ENCODE peak calls at places on chromosomes 4 and X, in six cellular contexts. J is brain microvascular endothelial cell, P is A673, V is iPS DF 6.9, K is Karpas-422, M is breast epithelium. L is an unnamed sample.

GRCh38 chr4:22733816-22734215 is 41.1 kb downstream of the GBA3 start:
- DNase-seq in J (no peak), P (no peak), V (no peak), K (no peak), M (no peak), L (no peak)

GRCh38 chr4:140637836-140638235 is 69.1 kb upstream of the UCP1 start:
- DNase-seq in J (no peak), P (peak; percentile 59), V (no peak), K (peak; percentile 72), M (no peak), L (no peak)

GRCh38 chr4:40506492-40506891 is 123.2 kb downstream of the RBM47 start:
- DNase-seq in J (no peak), P (no peak), V (no peak), K (no peak), M (no peak), L (no peak)

GRCh38 chr4:58560736-58561135 is 1450.6 kb upstream of the IGFBP7 start:
- DNase-seq in J (no peak), P (no peak), V (no peak), K (no peak), M (no peak), L (no peak)

GRCh38 chr4:84697615-84698201 is 114.8 kb downstream of the CDS1 start:
- DNase-seq in J (no peak), P (no peak), V (no peak), K (no peak), M (no peak), L (peak; percentile 9)

GRCh38 chr4:169202143-169202699 is 68.5 kb downstream of the SH3RF1 start:
- DNase-seq in J (no peak), P (no peak), V (no peak), K (no peak), M (no peak), L (no peak)

GRCh38 chr4:62225972-62226371 is 1025.8 kb downstream of the ADGRL3 start:
- DNase-seq in J (no peak), P (no peak), V (no peak), K (no peak), M (no peak), L (no peak)

GRCh38 chrX:49106930-49107329 is 16.6 kb downstream of the GPKOW start:
- DNase-seq in J (peak; percentile 25), P (peak; percentile 47), V (no peak), K (peak; percentile 63), M (no peak), L (no peak)

GRCh38 chrX:138847930-138848329 is 136.4 kb upstream of the FGF13 start:
- DNase-seq in J (no peak), P (peak; percentile 55), V (no peak), K (no peak), M (no peak), L (no peak)

GRCh38 chr4:144547678-144548298 is 98.2 kb upstream of the HHIP start:
- DNase-seq in J (no peak), P (no peak), V (no peak), K (no peak), M (no peak), L (no peak)

GRCh38 chrX:24996096-24996709 is 19.6 kb downstream of the ARX start:
- DNase-seq in J (no peak), P (no peak), V (no peak), K (no peak), M (no peak), L (no peak)

GRCh38 chrX:53263597-53264094 is 17.7 kb downstream of the IQSEC2 start:
- DNase-seq in J (peak; percentile 58), P (no peak), V (no peak), K (no peak), M (no peak), L (no peak)

GRCh38 chrX:72180539-72180938 is 1.0 kb upstream of the PIN4 start:
- DNase-seq in J (no peak), P (no peak), V (no peak), K (peak; percentile 48), M (no peak), L (no peak)

GRCh38 chr4:128288689-128289106 is 1.1 kb upstream of the PGRMC2 start:
- DNase-seq in J (peak; percentile 46), P (peak; percentile 39), V (no peak), K (peak; percentile 70), M (peak; percentile 26), L (no peak)

GRCh38 chrX:25001808-25002657 is 13.7 kb downstream of the ARX start:
- DNase-seq in J (no peak), P (no peak), V (no peak), K (no peak), M (no peak), L (no peak)

GRCh38 chrX:8823698-8824097 is 22.5 kb upstream of the FAM9A start:
- DNase-seq in J (no peak), P (no peak), V (no peak), K (no peak), M (no peak), L (no peak)

GRCh38 chr4:117784266-117784665 is 250.0 kb upstream of the NDST3 start:
- DNase-seq in J (no peak), P (no peak), V (no peak), K (no peak), M (no peak), L (no peak)

GRCh38 chr4:157075811-157076577 is at the start of gene GLRB:
- DNase-seq in J (no peak), P (peak; percentile 52), V (no peak), K (peak; percentile 29), M (no peak), L (no peak)

GRCh38 chr4:168667397-168667796 is 170.5 kb downstream of the PALLD start:
- DNase-seq in J (no peak), P (no peak), V (no peak), K (no peak), M (no peak), L (no peak)

GRCh38 chr4:178198691-178199090 is 756.5 kb upstream of the AGA start:
- DNase-seq in J (no peak), P (no peak), V (no peak), K (no peak), M (no peak), L (no peak)

GRCh38 chr4:75398501-75398900 is 115.7 kb downstream of the RCHY1 start:
- DNase-seq in J (no peak), P (no peak), V (no peak), K (no peak), M (no peak), L (no peak)

GRCh38 chr4:36138221-36138620 is 106.1 kb downstream of the ARAP2 start:
- DNase-seq in J (no peak), P (no peak), V (no peak), K (no peak), M (no peak), L (no peak)

GRCh38 chrX:47097018-47097417 is 18.8 kb downstream of the RGN start:
- DNase-seq in J (no peak), P (no peak), V (no peak), K (no peak), M (no peak), L (no peak)

GRCh38 chr4:137474711-137475301 is 57.5 kb downstream of the PCDH18 start:
- DNase-seq in J (peak; percentile 58), P (peak; percentile 17), V (no peak), K (no peak), M (no peak), L (no peak)

GRCh38 chrX:30590368-30590767 is 12.8 kb upstream of the TASL start:
- DNase-seq in J (no peak), P (no peak), V (no peak), K (no peak), M (no peak), L (no peak)

GRCh38 chr4:22220965-22221364 is 272.4 kb upstream of the KCNIP4 start:
- DNase-seq in J (no peak), P (no peak), V (no peak), K (no peak), M (no peak), L (no peak)

GRCh38 chr4:184406915-184407314 is 67.4 kb downstream of the IRF2 start:
- DNase-seq in J (no peak), P (no peak), V (no peak), K (no peak), M (peak; percentile 36), L (no peak)
- H3K36me3 ChIP-seq in J (peaks cover 6% of the 10 kb centered on the region), P (peaks cover 29% of the 10 kb centered on the region), V (peaks cover 3% of the 10 kb centered on the region), K (no peaks in the 10 kb centered on the region), M (no peaks in the 10 kb centered on the region), L (peaks cover 11% of the 10 kb centered on the region)

GRCh38 chr4:113607998-113608397 is 153.5 kb downstream of the CAMK2D start:
- DNase-seq in J (no peak), P (no peak), V (no peak), K (no peak), M (no peak), L (no peak)

GRCh38 chr4:113607147-113607720 is 154.3 kb downstream of the CAMK2D start:
- DNase-seq in J (no peak), P (no peak), V (no peak), K (no peak), M (no peak), L (no peak)

GRCh38 chr4:113613503-113613902 is 148.0 kb downstream of the CAMK2D start:
- DNase-seq in J (no peak), P (no peak), V (no peak), K (no peak), M (no peak), L (no peak)

GRCh38 chr4:113614414-113614813 is 147.1 kb downstream of the CAMK2D start:
- DNase-seq in J (no peak), P (no peak), V (no peak), K (peak; percentile 57), M (no peak), L (no peak)

GRCh38 chr4:113610542-113610941 is 151.0 kb downstream of the CAMK2D start:
- DNase-seq in J (no peak), P (no peak), V (no peak), K (no peak), M (no peak), L (no peak)
- H3K36me3 ChIP-seq in J (no peaks in the 10 kb centered on the region), P (no peaks in the 10 kb centered on the region), V (no peaks in the 10 kb centered on the region), K (peaks cover 36% of the 10 kb centered on the region), M (no peaks in the 10 kb centered on the region), L (peaks cover 1% of the 10 kb centered on the region)

GRCh38 chr4:6873792-6874461 is 35.7 kb upstream of the TBC1D14 start:
- DNase-seq in J (peak; percentile 64), P (peak; percentile 67), V (no peak), K (peak; percentile 92), M (peak; percentile 51), L (no peak)
- H3K36me3 ChIP-seq in J (peaks cover 37% of the 10 kb centered on the region), P (peaks cover 69% of the 10 kb centered on the region), V (peaks cover 6% of the 10 kb centered on the region), K (peaks cover 5% of the 10 kb centered on the region), M (peaks cover 2% of the 10 kb centered on the region), L (peaks cover 18% of the 10 kb centered on the region)

DNA sequence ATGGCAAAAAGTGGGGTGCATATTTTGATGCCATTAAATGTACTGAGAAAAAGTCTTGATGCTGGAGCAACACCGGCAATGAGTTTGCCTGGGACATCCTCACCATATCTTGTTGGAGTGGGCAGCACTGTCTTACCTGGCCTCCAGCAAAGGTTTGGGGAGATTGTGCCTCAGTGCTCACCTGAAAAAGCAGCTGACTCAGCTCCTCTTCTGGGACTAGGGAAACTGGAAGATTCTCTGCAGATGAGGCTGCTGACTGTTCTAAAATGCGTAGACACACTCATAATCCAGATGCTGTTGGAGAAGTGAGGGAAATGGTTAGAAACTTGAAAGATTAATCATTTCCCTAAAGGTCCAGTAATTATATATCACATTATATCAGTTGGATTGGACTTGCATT is 593.7 kb upstream of the HS3ST1 start:
- DNase-seq in J (no peak), P (no peak), V (no peak), K (no peak), M (no peak), L (no peak)
- H3K36me3 ChIP-seq in J (no peaks in the 10 kb centered on the region), P (no peaks in the 10 kb centered on the region), V (no peaks in the 10 kb centered on the region), K (no peaks in the 10 kb centered on the region), M (no peaks in the 10 kb centered on the region), L (no peaks in the 10 kb centered on the region)

GRCh38 chr4:47538516-47538915 is 53.4 kb downstream of the ATP10D start:
- DNase-seq in J (peak; percentile 41), P (no peak), V (no peak), K (no peak), M (no peak), L (no peak)

GRCh38 chr4:47543331-47543730 is 58.3 kb downstream of the ATP10D start:
- DNase-seq in J (no peak), P (peak; percentile 41), V (no peak), K (no peak), M (no peak), L (no peak)
- H3K36me3 ChIP-seq in J (peaks cover 25% of the 10 kb centered on the region), P (no peaks in the 10 kb centered on the region), V (no peaks in the 10 kb centered on the region), K (peaks cover 15% of the 10 kb centered on the region), M (no peaks in the 10 kb centered on the region), L (peaks cover 2% of the 10 kb centered on the region)

L was measured in BJ.